ENCODE peak calls at places on chromosome 15, in five cellular contexts. Q, L, V, K and N are unnamed samples.

GRCh38 chr15:48914717-48915116 is 36.8 kb downstream of the EID1 start:
- DNase-seq in Q (no peak), V (no peak), K (no peak), L (no peak), N (no peak)

GRCh38 chr15:60788514-60789091 is 309.7 kb upstream of the ICE2 start:
- DNase-seq in L (no peak), Q (no peak), V (no peak), K (no peak), N (peak; percentile 59)

GRCh38 chr15:90101130-90101968 is 919 bp downstream of the IDH2 start:
- DNase-seq in Q (peak; percentile 19), V (no peak), L (no peak), K (no peak), N (peak; percentile 11)

GRCh38 chr15:91853501-91853967 is at the start of gene SLCO3A1:
- DNase-seq in K (no peak), V (peak; percentile 6), L (no peak), Q (peak; percentile 45), N (peak; percentile 30)

GRCh38 chr15:80594091-80594889 is 100.8 kb upstream of the ABHD17C start:
- DNase-seq in K (no peak), L (no peak), V (no peak), Q (no peak), N (peak; percentile 11)

GRCh38 chr15:101054116-101054515 is 135.0 kb downstream of the LRRK1 start:
- DNase-seq in V (no peak), K (no peak), Q (no peak), L (no peak), N (no peak)

GRCh38 chr15:41256577-41257038 is 25.5 kb downstream of the CHP1 start:
- DNase-seq in Q (peak; percentile 50), K (no peak), L (no peak), V (no peak), N (peak; percentile 36)

GRCh38 chr15:59751552-59752413 is 62.7 kb upstream of the BNIP2 start:
- DNase-seq in L (peak; percentile 10), Q (peak; percentile 14), V (no peak), K (no peak), N (peak; percentile 16)

GRCh38 chr15:62875626-62876021 is 166.9 kb upstream of the TPM1 start:
- DNase-seq in V (no peak), L (no peak), Q (no peak), K (no peak), N (no peak)

GRCh38 chr15:38260077-38260476 is 7.4 kb downstream of the SPRED1 start:
- DNase-seq in Q (no peak), L (no peak), V (peak; percentile 24), K (no peak), N (peak; percentile 46)

GRCh38 chr15:70035719-70036077 is 62.0 kb downstream of the TLE3 start:
- DNase-seq in Q (no peak), L (no peak), V (no peak), K (no peak), N (no peak)

GRCh38 chr15:68383161-68384074 is 48.5 kb downstream of the ITGA11 start:
- DNase-seq in Q (peak; percentile 47), V (peak; percentile 16), L (peak; percentile 36), K (peak; percentile 49), N (peak; percentile 63)

GRCh38 chr15:33089878-33090757 is 104.4 kb downstream of the FMN1 start:
- DNase-seq in Q (peak; percentile 57), K (peak; percentile 82), V (peak; percentile 88), L (no peak), N (peak; percentile 76)

GRCh38 chr15:70100495-70101331 is 3.0 kb upstream of the TLE3 start:
- DNase-seq in V (peak; percentile 21), L (peak; percentile 27), Q (no peak), K (no peak), N (peak; percentile 71)

GRCh38 chr15:51576911-51577500 is 45.6 kb downstream of the DMXL2 start:
- DNase-seq in Q (peak; percentile 77), L (no peak), K (no peak), V (peak; percentile 37), N (peak; percentile 74)

GRCh38 chr15:38127306-38127731 is 125.3 kb upstream of the SPRED1 start:
- DNase-seq in L (peak; percentile 3), K (no peak), V (peak; percentile 11), Q (peak; percentile 46), N (no peak)

GRCh38 chr15:42118650-42119531 is 24.5 kb upstream of the PLA2G4D start:
- DNase-seq in Q (no peak), K (no peak), V (no peak), L (no peak), N (no peak)

GRCh38 chr15:48935236-48935635 is 28.5 kb downstream of the SHC4 start:
- DNase-seq in K (no peak), L (no peak), Q (no peak), V (no peak), N (no peak)

GRCh38 chr15:52645916-52646315 is 33.3 kb downstream of the ATOSA start:
- DNase-seq in Q (no peak), V (no peak), L (no peak), K (no peak), N (peak; percentile 22)

GRCh38 chr15:76429661-76430060 is 93.1 kb downstream of the ISL2 start:
- DNase-seq in K (no peak), L (no peak), Q (no peak), V (no peak), N (no peak)

GRCh38 chr15:69299451-69300128 is 878 bp downstream of the PAQR5 start:
- DNase-seq in Q (no peak), K (no peak), V (no peak), L (no peak), N (no peak)

GRCh38 chr15:75650908-75651809 is 3.4 kb downstream of the SNX33 start:
- DNase-seq in K (no peak), V (peak; percentile 34), L (no peak), Q (no peak), N (peak; percentile 55)

GRCh38 chr15:33393552-33393951 is 82.8 kb downstream of the RYR3 start:
- DNase-seq in L (no peak), V (no peak), Q (no peak), K (no peak), N (no peak)

GRCh38 chr15:32870240-32871033 is 152.6 kb downstream of the GREM1 start:
- DNase-seq in K (peak; percentile 92), Q (peak; percentile 99), L (peak; percentile 94), V (no peak), N (peak; percentile 99)

GRCh38 chr15:70494861-70495571 is 268.3 kb downstream of the UACA start:
- DNase-seq in V (peak; percentile 85), L (no peak), Q (peak; percentile 95), K (no peak), N (peak; percentile 85)

GRCh38 chr15:75456710-75457109 is 5.2 kb upstream of the SIN3A start:
- DNase-seq in Q (peak; percentile 27), K (no peak), L (no peak), V (peak; percentile 25), N (no peak)

GRCh38 chr15:43187544-43188155 is 2.4 kb downstream of the CCNDBP1 start:
- DNase-seq in L (peak; percentile 24), K (peak; percentile 30), Q (peak; percentile 77), V (peak; percentile 48), N (peak; percentile 70)

GRCh38 chr15:63434567-63435219 is 53.0 kb upstream of the CA12 start:
- DNase-seq in Q (no peak), K (no peak), V (no peak), L (no peak), N (no peak)

GRCh38 chr15:65578904-65579728 is 31.8 kb downstream of the INTS14 start:
- DNase-seq in Q (no peak), L (no peak), K (no peak), V (no peak), N (no peak)

GRCh38 chr15:52171386-52171785 is 19.8 kb downstream of the GNB5 start:
- DNase-seq in L (no peak), V (no peak), Q (peak; percentile 12), K (no peak), N (peak; percentile 17)

GRCh38 chr15:48514103-48514817 is 131.2 kb downstream of the FBN1 start:
- DNase-seq in Q (no peak), V (no peak), K (no peak), L (no peak), N (no peak)

GRCh38 chr15:51382787-51383186 is 41.3 kb downstream of the GLDN start:
- DNase-seq in K (no peak), Q (peak; percentile 68), L (peak; percentile 16), V (peak; percentile 41), N (peak; percentile 60)

GRCh38 chr15:92909131-92909781 is 9.1 kb downstream of the CHD2 start:
- DNase-seq in L (no peak), V (no peak), K (no peak), Q (peak; percentile 78), N (no peak)
- H3K4me3 ChIP-seq in L (no peak overlapping the region), V (no peak overlapping the region), K (peak overlapping the region; percentile 8), Q (peak overlapping the region; percentile 16), N (no peak overlapping the region)

GRCh38 chr15:23866832-23867231 is 179.7 kb upstream of the NDN start:
- DNase-seq in K (no peak), L (no peak), Q (no peak), V (no peak), N (peak; percentile 6)
- TF ChIP-seq CTCF in K (no peak), L (no peak), Q (no peak), V (no peak), N (peak; percentile 24)

GRCh38 chr15:74383695-74384565 is 16.5 kb upstream of the CYP11A1 start:
- DNase-seq in Q (peak; percentile 31), K (no peak), V (no peak), L (peak; percentile 57), N (peak; percentile 68)

GRCh38 chr15:74384566-74385441 is 17.4 kb upstream of the CYP11A1 start:
- DNase-seq in Q (peak; percentile 40), L (no peak), K (no peak), V (no peak), N (peak; percentile 55)

GRCh38 chr15:74386496-74387140 is 19.2 kb upstream of the CYP11A1 start:
- DNase-seq in L (no peak), K (no peak), Q (no peak), V (no peak), N (no peak)

GRCh38 chr15:74387141-74387541 is 19.7 kb upstream of the CYP11A1 start:
- DNase-seq in K (no peak), V (no peak), Q (no peak), L (no peak), N (no peak)

DNA sequence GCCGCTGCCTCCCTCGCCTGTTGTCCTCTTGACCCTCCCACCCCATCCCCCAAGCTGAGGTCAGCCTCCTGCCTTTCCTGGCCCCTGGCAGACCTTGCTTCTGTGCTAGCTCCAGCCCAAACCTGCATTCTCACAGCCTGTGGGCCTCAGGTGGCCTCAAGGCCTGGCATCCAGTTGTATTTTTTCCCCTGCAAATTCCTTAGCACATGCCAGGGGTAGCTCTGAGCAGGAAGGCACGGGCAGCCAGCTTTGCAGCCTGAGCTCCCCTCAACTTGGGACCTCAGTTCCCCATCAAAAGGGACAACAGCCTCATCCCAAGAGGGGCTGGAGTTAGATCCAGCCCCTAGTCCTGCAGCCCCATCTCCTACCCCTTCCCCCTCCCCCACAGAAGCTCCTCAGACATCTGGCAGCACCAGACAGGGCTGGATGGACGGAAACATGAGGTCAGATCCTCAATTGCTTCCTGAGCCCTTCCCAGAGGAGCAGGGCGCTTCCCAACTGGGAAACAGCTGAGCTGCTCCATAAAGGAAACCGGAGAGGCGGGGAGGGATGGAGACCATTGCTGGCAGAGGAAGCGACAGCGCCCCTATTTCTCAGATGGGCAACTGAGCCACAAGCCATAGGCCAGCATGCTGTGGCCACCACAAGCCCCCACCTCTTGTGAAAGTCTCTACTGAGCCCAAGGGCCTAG is 18.1 kb upstream of the CYP11A1 start:
- DNase-seq in K (no peak), L (no peak), Q (no peak), V (no peak), N (no peak)
- H3K4me3 ChIP-seq in K (no peak overlapping the region), L (no peak overlapping the region), Q (no peak overlapping the region), V (no peak overlapping the region), N (no peak overlapping the region)

GRCh38 chr15:99124641-99125040 is 19.8 kb downstream of the SYNM start:
- DNase-seq in V (no peak), L (no peak), K (no peak), Q (no peak), N (no peak)
- TF ChIP-seq CTCF in V (no peak), L (no peak), K (no peak), Q (no peak), N (no peak)